ENCODE peak calls at places on chromosomes 3 and 15, in four cellular contexts. T, Q, W and V are unnamed samples.

GRCh38 chr15:100786901-100787566 is 92.6 kb upstream of the ALDH1A3 start:
- DNase-seq in T (no peak), Q (no peak), W (peak; percentile 27), V (no peak)

GRCh38 chr15:41777421-41777973 is 3.2 kb downstream of the MAPKBP1 start:
- DNase-seq in T (no peak), Q (no peak), W (no peak), V (no peak)

GRCh38 chr3:69748503-69748902 is 9.2 kb downstream of the MITF start:
- DNase-seq in T (no peak), Q (no peak), W (no peak), V (no peak)

GRCh38 chr15:57215371-57215770 is 160.9 kb upstream of the CGNL1 start:
- DNase-seq in T (no peak), Q (peak; percentile 23), W (no peak), V (no peak)

GRCh38 chr3:132486086-132486485 is 68.8 kb downstream of the DNAJC13 start:
- DNase-seq in T (no peak), Q (peak; percentile 83), W (no peak), V (no peak)

GRCh38 chr15:83613716-83614115 is 40.2 kb upstream of the ADAMTSL3 start:
- DNase-seq in T (no peak), Q (peak; percentile 4), W (no peak), V (no peak)

GRCh38 chr3:35946121-35946856 is 307.0 kb downstream of the ARPP21 start:
- DNase-seq in T (no peak), Q (peak; percentile 50), W (no peak), V (no peak)

GRCh38 chr3:23240386-23240785 is 37.3 kb downstream of the UBE2E2 start:
- DNase-seq in T (no peak), Q (peak; percentile 24), W (no peak), V (no peak)

GRCh38 chr3:39668420-39668819 is 141.0 kb upstream of the MYRIP start:
- DNase-seq in T (no peak), Q (peak; percentile 27), W (no peak), V (no peak)

GRCh38 chr3:9398715-9399708 is 1.6 kb downstream of the SETD5 start:
- DNase-seq in T (no peak), Q (peak; percentile 63), W (no peak), V (no peak)

GRCh38 chr3:130866327-130866726 is 27.6 kb upstream of the ATP2C1 start:
- DNase-seq in T (no peak), Q (no peak), W (no peak), V (no peak)

GRCh38 chr3:181694805-181695660 is 16.7 kb upstream of the SOX2 start:
- DNase-seq in T (peak; percentile 48), Q (no peak), W (no peak), V (peak; percentile 68)

GRCh38 chr3:157581331-157581730 is 78.1 kb upstream of the VEPH1 start:
- DNase-seq in T (no peak), Q (peak; percentile 39), W (no peak), V (no peak)

GRCh38 chr3:10405816-10406215 is 84.9 kb upstream of the SEC13 start:
- DNase-seq in T (no peak), Q (no peak), W (no peak), V (no peak)

GRCh38 chr3:16130066-16130465 is 44.4 kb upstream of the GALNT15 start:
- DNase-seq in T (no peak), Q (peak; percentile 87), W (no peak), V (peak; percentile 68)

GRCh38 chr15:82093774-82094211 is 48.0 kb upstream of the MEX3B start:
- DNase-seq in T (no peak), Q (peak; percentile 94), W (no peak), V (no peak)

GRCh38 chr3:30188713-30189112 is 417.7 kb upstream of the TGFBR2 start:
- DNase-seq in T (no peak), Q (no peak), W (no peak), V (peak; percentile 28)

GRCh38 chr3:21621396-21621695 is 129.7 kb downstream of the ZNF385D start:
- DNase-seq in T (no peak), Q (peak; percentile 81), W (peak; percentile 46), V (no peak)

GRCh38 chr3:61688307-61688695 is 126.9 kb downstream of the PTPRG start:
- DNase-seq in T (no peak), Q (no peak), W (no peak), V (no peak)

GRCh38 chr3:48518755-48519154 is 14.8 kb upstream of the SHISA5 start:
- DNase-seq in T (no peak), Q (no peak), W (no peak), V (no peak)

GRCh38 chr3:185965496-185965895 is 27.7 kb upstream of the TRA2B start:
- DNase-seq in T (no peak), Q (no peak), W (no peak), V (no peak)

GRCh38 chr3:170357176-170357919 is at the start of gene SKIL:
- DNase-seq in T (peak; percentile 98), Q (peak; percentile 96), W (peak; percentile 99), V (peak; percentile 98)

GRCh38 chr15:60009124-60009523 is 5.0 kb downstream of the FOXB1 start:
- DNase-seq in T (no peak), Q (no peak), W (no peak), V (no peak)

GRCh38 chr3:14119166-14119510 is 5.5 kb downstream of the CHCHD4 start:
- DNase-seq in T (no peak), Q (peak; percentile 52), W (no peak), V (no peak)

GRCh38 chr3:174002543-174002942 is 605.0 kb downstream of the NLGN1 start:
- DNase-seq in T (no peak), Q (no peak), W (no peak), V (no peak)

GRCh38 chr3:73060302-73060723 is 1.1 kb upstream of the EBLN2 start:
- DNase-seq in T (no peak), Q (peak; percentile 70), W (no peak), V (no peak)

GRCh38 chr15:65310431-65311137 is 6.1 kb downstream of the RNU5B-1 start:
- DNase-seq in T (no peak), Q (peak; percentile 56), W (no peak), V (no peak)

GRCh38 chr3:46576-46975 is 150.0 kb upstream of the CHL1 start:
- DNase-seq in T (no peak), Q (peak; percentile 52), W (no peak), V (no peak)

GRCh38 chr3:151196441-151196840 is 6.6 kb downstream of the GPR171 start:
- DNase-seq in T (no peak), Q (no peak), W (no peak), V (no peak)

DNA sequence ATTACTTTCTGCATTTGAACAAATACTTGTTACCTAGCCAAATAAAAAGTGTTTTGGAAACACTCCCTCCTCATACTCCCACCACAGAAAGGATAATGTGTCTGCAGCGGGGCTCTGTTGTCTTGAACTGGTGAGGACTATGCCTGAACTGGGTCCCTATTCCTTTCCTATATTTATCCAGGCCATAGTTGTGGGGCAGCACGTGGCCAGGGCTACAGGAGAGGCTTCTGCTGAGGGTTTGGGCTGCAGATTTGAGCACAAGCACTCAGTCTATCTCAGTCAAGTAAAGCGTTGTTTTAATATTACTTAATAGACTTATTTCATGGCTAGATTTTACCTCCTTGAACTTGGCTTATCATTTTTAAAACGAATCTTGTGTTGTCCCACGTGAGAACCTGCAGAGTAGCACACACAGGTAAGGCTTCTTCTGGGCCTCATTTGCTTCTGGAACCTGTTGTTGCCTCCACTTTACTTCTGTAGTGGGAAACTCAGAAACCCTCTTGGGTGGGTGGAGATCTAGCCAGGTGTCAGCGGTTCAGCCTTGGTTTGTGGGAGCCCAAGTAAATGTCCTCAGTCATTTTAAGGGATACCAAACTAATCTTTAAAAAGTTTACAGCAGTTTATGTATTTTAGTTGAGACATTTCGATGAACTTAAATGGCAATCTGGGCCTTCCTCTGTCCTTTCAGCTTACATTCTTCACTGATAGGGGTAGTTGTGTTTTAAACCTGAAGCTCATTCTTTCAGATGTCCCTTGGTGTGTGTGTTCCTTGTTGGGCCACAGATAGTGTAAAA is 51.1 kb downstream of the TRIM71 start:
- DNase-seq in T (no peak), Q (no peak), W (no peak), V (no peak)
- H3K4me3 ChIP-seq in T (no peak overlapping the region), Q (no peak overlapping the region), W (no peak overlapping the region), V (no peak overlapping the region)

GRCh38 chr15:38667875-38668274 is 103.3 kb upstream of the RASGRP1 start:
- DNase-seq in T (no peak), Q (no peak), W (no peak), V (no peak)
- TF ChIP-seq CTCF in T (no peak), Q (no peak), W (no peak), V (no peak)

DNA sequence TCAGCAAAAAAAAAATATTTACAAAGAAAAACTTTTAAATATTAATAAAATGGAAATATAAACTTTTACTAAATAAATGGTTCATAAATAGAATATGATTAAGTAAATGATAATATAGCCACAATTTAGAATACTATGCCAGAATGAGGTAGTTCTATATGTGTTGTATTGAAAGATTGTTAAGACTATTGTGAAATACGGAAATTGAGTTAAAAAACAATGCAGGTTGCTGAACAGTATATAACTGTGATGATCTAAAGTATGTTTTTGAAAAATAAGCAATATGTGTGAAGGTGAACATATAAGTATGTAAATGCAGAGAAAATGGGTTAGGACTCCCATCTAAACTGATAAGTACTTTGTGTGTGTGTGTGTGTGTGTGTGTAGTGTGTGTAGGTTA is 1.2 kb downstream of the ZNF35 start:
- DNase-seq in T (no peak), Q (no peak), W (no peak), V (no peak)
- H3K9me3 ChIP-seq in T (peaks cover 8% of the 10 kb centered on the region), Q (no peaks in the 10 kb centered on the region), W (no peaks in the 10 kb centered on the region), V (peaks cover 6% of the 10 kb centered on the region)

GRCh38 chr15:86010398-86010797 is 69.3 kb upstream of the AGBL1 start:
- DNase-seq in T (no peak), Q (no peak), W (peak; percentile 67), V (no peak)

GRCh38 chr15:86006546-86006945 is 73.1 kb upstream of the AGBL1 start:
- DNase-seq in T (no peak), Q (no peak), W (no peak), V (no peak)

GRCh38 chr15:86010891-86011290 is 68.8 kb upstream of the AGBL1 start:
- DNase-seq in T (no peak), Q (no peak), W (no peak), V (no peak)

GRCh38 chr15:86004061-86004460 is 75.6 kb upstream of the AGBL1 start:
- DNase-seq in T (no peak), Q (no peak), W (no peak), V (no peak)

GRCh38 chr15:86009727-86010126 is 69.9 kb upstream of the AGBL1 start:
- DNase-seq in T (no peak), Q (no peak), W (no peak), V (no peak)
- H3K4me3 ChIP-seq in T (no peak overlapping the region), Q (no peak overlapping the region), W (no peak overlapping the region), V (no peak overlapping the region)

GRCh38 chr3:194325424-194326165 is 25.5 kb downstream of the CPN2 start:
- DNase-seq in T (no peak), Q (no peak), W (no peak), V (no peak)
- TF ChIP-seq CTCF in T (no peak), Q (no peak), W (no peak), V (no peak)